ENCODE peak calls at places on chromosomes 4 and X, in five cellular contexts. N, H, A, K and P are unnamed samples.

GRCh38 chr4:185885604-185886003 is 73.6 kb upstream of the SORBS2 start:
- DNase-seq in N (no peak), H (no peak), A (no peak), K (no peak), P (no peak)

GRCh38 chrX:115344885-115345653 is 55.6 kb downstream of the LUZP4 start:
- DNase-seq in N (peak; percentile 85), H (peak; percentile 87), A (no peak), K (peak; percentile 83), P (no peak)

GRCh38 chr4:2074588-2074987 is 15.5 kb downstream of the NAT8L start:
- DNase-seq in N (peak; percentile 73), H (peak; percentile 39), A (no peak), K (no peak), P (no peak)

GRCh38 chr4:147696866-147697265 is 12.9 kb upstream of the PRMT9 start:
- DNase-seq in N (no peak), H (no peak), A (no peak), K (no peak), P (no peak)

GRCh38 chrX:73213734-73214133 is 917 bp downstream of the NAP1L2 start:
- DNase-seq in N (no peak), H (no peak), A (no peak), K (no peak), P (no peak)

GRCh38 chr4:41590591-41590990 is 52.6 kb downstream of the LIMCH1 start:
- DNase-seq in N (no peak), H (no peak), A (no peak), K (peak; percentile 55), P (no peak)

GRCh38 chr4:61373901-61374611 is 173.9 kb downstream of the ADGRL3 start:
- DNase-seq in N (no peak), H (no peak), A (no peak), K (no peak), P (no peak)

GRCh38 chr4:128298852-128299251 is 11.2 kb upstream of the PGRMC2 start:
- DNase-seq in N (no peak), H (no peak), A (no peak), K (peak; percentile 21), P (no peak)

GRCh38 chrX:16981980-16982379 is 35.5 kb downstream of the REPS2 start:
- DNase-seq in N (no peak), H (no peak), A (no peak), K (no peak), P (no peak)

GRCh38 chr4:23717528-23718248 is 172.2 kb downstream of the PPARGC1A start:
- DNase-seq in N (no peak), H (no peak), A (no peak), K (peak; percentile 2), P (peak; percentile 32)

GRCh38 chr4:8468746-8469535 is 28.4 kb downstream of the TRMT44 start:
- DNase-seq in N (no peak), H (peak; percentile 86), A (peak; percentile 26), K (peak; percentile 57), P (no peak)

GRCh38 chr4:98501383-98501782 is 157.0 kb downstream of the TSPAN5 start:
- DNase-seq in N (no peak), H (no peak), A (no peak), K (no peak), P (no peak)

GRCh38 chr4:142567620-142568451 is 278.3 kb downstream of the INPP4B start:
- DNase-seq in N (no peak), H (no peak), A (no peak), K (peak; percentile 86), P (no peak)

GRCh38 chrX:148722966-148723365 is 222.5 kb downstream of the AFF2 start:
- DNase-seq in N (no peak), H (no peak), A (no peak), K (no peak), P (no peak)

GRCh38 chrX:124023838-124024238 is 62.3 kb downstream of the STAG2 start:
- DNase-seq in N (no peak), H (no peak), A (no peak), K (no peak), P (no peak)

GRCh38 chrX:45850197-45850774 is 649.6 kb upstream of the DIPK2B start:
- DNase-seq in N (no peak), H (no peak), A (no peak), K (no peak), P (no peak)

GRCh38 chr4:159390648-159391047 is 287.8 kb downstream of the RAPGEF2 start:
- DNase-seq in N (no peak), H (no peak), A (no peak), K (no peak), P (no peak)

GRCh38 chr4:4424499-4425115 is 37.7 kb downstream of the NSG1 start:
- DNase-seq in N (no peak), H (no peak), A (no peak), K (no peak), P (no peak)

GRCh38 chr4:119873794-119874325 is 192.8 kb downstream of the MAD2L1 start:
- DNase-seq in N (no peak), H (no peak), A (no peak), K (no peak), P (no peak)

GRCh38 chr4:25896782-25897539 is 17.1 kb upstream of the SMIM20 start:
- DNase-seq in N (no peak), H (no peak), A (no peak), K (peak; percentile 26), P (no peak)

GRCh38 chr4:11495291-11495690 is 66.6 kb upstream of the HS3ST1 start:
- DNase-seq in N (no peak), H (no peak), A (no peak), K (no peak), P (no peak)

GRCh38 chrX:24862343-24862742 is 153.4 kb downstream of the ARX start:
- DNase-seq in N (no peak), H (no peak), A (no peak), K (no peak), P (no peak)

GRCh38 chrX:110082156-110082555 is 79.2 kb downstream of the TMEM164 start:
- DNase-seq in N (no peak), H (no peak), A (no peak), K (peak; percentile 37), P (no peak)

GRCh38 chr4:38132140-38132673 is 172.0 kb downstream of the PTTG2 start:
- DNase-seq in N (no peak), H (no peak), A (no peak), K (peak; percentile 74), P (no peak)

GRCh38 chrX:126165721-126166401 is at the start of gene DCAF12L2:
- DNase-seq in N (no peak), H (no peak), A (no peak), K (no peak), P (no peak)

GRCh38 chr4:121514443-121514842 is 133.6 kb upstream of the QRFPR start:
- DNase-seq in N (no peak), H (no peak), A (no peak), K (no peak), P (no peak)
- TF ChIP-seq CTCF in N (no peak), H (no peak), A (no peak), K (no peak), P (no peak)

GRCh38 chrX:63421411-63421810 is 70.3 kb upstream of the SPIN4 start:
- DNase-seq in N (no peak), H (no peak), A (no peak), K (no peak), P (no peak)
- TF ChIP-seq CTCF in N (no peak), H (no peak), A (no peak), K (no peak), P (no peak)

DNA sequence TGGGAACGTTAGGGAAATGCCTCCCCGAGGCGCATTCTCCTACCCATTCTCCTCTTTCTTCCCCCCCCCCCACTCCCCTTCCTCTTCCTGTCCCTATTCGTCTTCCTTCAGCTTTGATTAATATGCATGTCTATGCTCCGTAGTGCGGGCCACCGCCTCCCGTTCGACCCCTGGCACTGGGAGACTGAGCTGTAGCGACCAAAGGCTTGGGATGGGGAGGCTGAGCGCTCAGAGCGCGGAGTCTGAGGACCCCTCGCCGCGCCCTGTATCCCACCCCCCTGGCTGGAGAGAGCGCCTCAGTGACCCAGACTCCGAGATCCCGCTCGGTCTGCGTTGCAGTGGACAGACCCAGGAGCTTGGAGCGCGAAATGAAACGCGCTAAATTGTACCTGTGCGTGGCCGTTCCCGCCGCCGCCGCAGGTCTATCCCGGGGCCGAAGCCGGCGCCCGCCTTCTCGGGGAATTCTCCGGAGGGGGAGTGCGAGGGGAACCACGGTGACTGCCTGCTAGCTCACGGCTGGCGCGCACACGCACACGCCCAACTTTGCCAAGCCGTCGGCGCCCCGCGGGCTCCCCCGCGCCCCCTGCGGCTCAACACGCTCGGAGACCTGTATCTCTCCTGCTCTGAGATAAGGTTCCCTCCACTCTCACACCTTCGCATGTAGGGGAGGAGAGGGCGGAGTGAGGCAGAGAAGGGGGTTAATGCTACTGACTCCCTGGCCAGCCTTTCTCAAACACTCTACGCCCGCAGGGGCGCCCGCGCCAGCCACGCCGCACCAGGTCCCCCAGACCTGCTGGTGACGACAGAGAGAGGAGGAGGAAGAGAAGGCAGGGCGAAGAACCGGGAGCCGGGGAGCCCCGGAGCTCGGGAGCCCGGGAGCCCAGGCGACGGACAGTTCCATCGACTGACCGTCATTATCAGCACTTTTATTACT is 1.5 kb upstream of the PTCHD1 start:
- DNase-seq in N (no peak), H (no peak), A (no peak), K (no peak), P (no peak)
- TF ChIP-seq CTCF in N (no peak), H (no peak), A (no peak), K (no peak), P (no peak)

GRCh38 chr4:79163981-79164490 is 161.8 kb downstream of the NAA11 start:
- DNase-seq in N (no peak), H (no peak), A (no peak), K (no peak), P (no peak)
- TF ChIP-seq CTCF in N (no peak), H (no peak), A (no peak), K (no peak), P (no peak)

GRCh38 chr4:108751321-108751720 is 11.5 kb downstream of the ETNPPL start:
- DNase-seq in N (no peak), H (no peak), A (no peak), K (no peak), P (no peak)

GRCh38 chr4:108754327-108754726 is 8.5 kb downstream of the ETNPPL start:
- DNase-seq in N (no peak), H (no peak), A (no peak), K (no peak), P (no peak)

GRCh38 chr4:108744307-108744706 is 18.5 kb downstream of the ETNPPL start:
- DNase-seq in N (no peak), H (no peak), A (no peak), K (no peak), P (no peak)

DNA sequence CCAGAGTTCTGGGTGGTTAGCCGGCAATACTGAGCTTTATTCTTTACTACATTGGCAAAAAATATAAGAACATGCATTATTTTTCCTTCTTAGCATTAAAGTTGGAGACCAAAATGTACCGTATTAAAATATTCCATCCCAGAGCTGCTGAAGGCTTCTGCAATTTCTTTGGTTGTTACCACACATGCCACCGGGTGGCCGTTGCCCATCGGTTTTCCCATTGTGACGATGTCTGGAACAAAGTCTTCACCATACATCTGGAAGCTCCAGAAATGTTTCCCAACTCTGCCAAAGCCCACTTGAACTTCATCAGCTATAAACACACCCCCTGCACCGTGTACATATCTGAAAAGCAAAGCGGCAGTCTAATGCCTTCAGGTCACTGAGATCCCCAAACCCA is 13.7 kb downstream of the ETNPPL start:
- DNase-seq in N (no peak), H (no peak), A (no peak), K (no peak), P (no peak)
- TF ChIP-seq CTCF in N (no peak), H (no peak), A (no peak), K (no peak), P (no peak)

DNA sequence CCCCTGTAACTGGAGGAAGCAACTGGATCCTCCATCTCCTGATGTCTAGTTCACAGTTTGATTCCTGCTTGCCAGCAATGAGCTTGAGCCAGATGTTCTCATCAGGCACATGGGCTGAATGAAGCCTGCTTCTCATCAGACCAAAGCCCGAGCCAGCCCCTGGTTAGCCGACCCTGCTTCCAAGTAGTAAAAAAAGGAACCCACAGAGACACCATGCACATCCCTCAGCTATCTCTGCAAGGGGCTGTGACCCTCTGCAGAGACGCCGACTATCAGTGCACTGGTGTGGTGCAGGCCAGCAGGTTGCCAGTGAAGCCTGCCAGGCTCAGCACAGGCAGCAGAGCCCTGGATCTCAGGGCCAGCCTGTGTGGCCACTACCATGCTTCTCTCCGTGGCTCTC is 2.8 kb downstream of the DCTD start:
- DNase-seq in N (no peak), H (no peak), A (no peak), K (no peak), P (no peak)
- TF ChIP-seq CTCF in N (no peak), H (no peak), A (no peak), K (no peak), P (no peak)